ENCODE peak calls at places on chromosomes 2 and 18, in four cellular contexts. One of them, this sample, is unnamed.

GRCh38 chr2:86048383-86048701 is 57.3 kb downstream of the POLR1A start:
- DNase-seq in A549: no peak
- DNase-seq in foreskin fibroblast: no peak
- DNase-seq in effector memory CD4-positive, alpha-beta T cell: no peak
- DNase-seq in this sample: no peak

GRCh38 chr18:56284319-56284718 is 354.1 kb downstream of the TXNL1 start:
- DNase-seq in effector memory CD4-positive, alpha-beta T cell: no peak
- DNase-seq in foreskin fibroblast: peak; percentile 7
- DNase-seq in A549: no peak
- DNase-seq in this sample: no peak

GRCh38 chr2:8680931-8681760 is 710 bp upstream of the ID2 start:
- DNase-seq in effector memory CD4-positive, alpha-beta T cell: peak; percentile 54
- DNase-seq in foreskin fibroblast: peak; percentile 70
- DNase-seq in A549: peak; percentile 80
- DNase-seq in this sample: no peak

GRCh38 chr2:70954886-70955285 is 19.2 kb downstream of the ATP6V1B1 start:
- DNase-seq in effector memory CD4-positive, alpha-beta T cell: no peak
- DNase-seq in A549: no peak
- DNase-seq in foreskin fibroblast: no peak
- DNase-seq in this sample: no peak

GRCh38 chr2:30312916-30313315 is 81.6 kb downstream of the LBH start:
- DNase-seq in effector memory CD4-positive, alpha-beta T cell: no peak
- DNase-seq in foreskin fibroblast: no peak
- DNase-seq in A549: no peak
- DNase-seq in this sample: no peak

GRCh38 chr2:23760746-23761145 is 166.2 kb downstream of the ATAD2B start:
- DNase-seq in foreskin fibroblast: peak; percentile 16
- DNase-seq in A549: peak; percentile 63
- DNase-seq in effector memory CD4-positive, alpha-beta T cell: no peak
- DNase-seq in this sample: no peak

GRCh38 chr2:24438106-24438505 is 52.9 kb upstream of the NCOA1 start:
- DNase-seq in foreskin fibroblast: no peak
- DNase-seq in effector memory CD4-positive, alpha-beta T cell: no peak
- DNase-seq in A549: no peak
- DNase-seq in this sample: no peak

GRCh38 chr2:48170281-48170680 is 264.0 kb upstream of the FBXO11 start:
- DNase-seq in foreskin fibroblast: peak; percentile 36
- DNase-seq in A549: no peak
- DNase-seq in effector memory CD4-positive, alpha-beta T cell: no peak
- DNase-seq in this sample: no peak

GRCh38 chr18:76494181-76494540 is 881 bp downstream of the ZNF516 start:
- DNase-seq in foreskin fibroblast: peak; percentile 41
- DNase-seq in effector memory CD4-positive, alpha-beta T cell: no peak
- DNase-seq in A549: no peak
- DNase-seq in this sample: no peak

GRCh38 chr2:135150711-135151110 is 98.6 kb downstream of the RAB3GAP1 start:
- DNase-seq in A549: peak; percentile 12
- DNase-seq in foreskin fibroblast: no peak
- DNase-seq in effector memory CD4-positive, alpha-beta T cell: no peak
- DNase-seq in this sample: no peak

GRCh38 chr2:119683717-119684443 is 4.9 kb downstream of the TMEM177 start:
- DNase-seq in A549: no peak
- DNase-seq in foreskin fibroblast: no peak
- DNase-seq in effector memory CD4-positive, alpha-beta T cell: no peak
- DNase-seq in this sample: peak; percentile 53

GRCh38 chr18:55186588-55186987 is 227.3 kb upstream of the CCDC68 start:
- DNase-seq in effector memory CD4-positive, alpha-beta T cell: no peak
- DNase-seq in A549: no peak
- DNase-seq in foreskin fibroblast: no peak
- DNase-seq in this sample: no peak

GRCh38 chr2:111642576-111643327 is 241.2 kb downstream of the ANAPC1 start:
- DNase-seq in A549: no peak
- DNase-seq in effector memory CD4-positive, alpha-beta T cell: no peak
- DNase-seq in foreskin fibroblast: no peak
- DNase-seq in this sample: no peak

GRCh38 chr2:199556886-199557285 is 99.1 kb upstream of the SATB2 start:
- DNase-seq in foreskin fibroblast: no peak
- DNase-seq in effector memory CD4-positive, alpha-beta T cell: no peak
- DNase-seq in A549: no peak
- DNase-seq in this sample: no peak

GRCh38 chr2:174967086-174967485 is 38.1 kb downstream of the CHN1 start:
- DNase-seq in A549: no peak
- DNase-seq in foreskin fibroblast: no peak
- DNase-seq in effector memory CD4-positive, alpha-beta T cell: no peak
- DNase-seq in this sample: no peak

GRCh38 chr2:113240915-113241911 is 37.5 kb downstream of the PAX8 start:
- DNase-seq in effector memory CD4-positive, alpha-beta T cell: no peak
- DNase-seq in foreskin fibroblast: peak; percentile 100
- DNase-seq in A549: peak; percentile 99
- DNase-seq in this sample: no peak

GRCh38 chr2:235765181-235765820 is 271.5 kb downstream of the AGAP1 start:
- DNase-seq in A549: peak; percentile 60
- DNase-seq in foreskin fibroblast: peak; percentile 74
- DNase-seq in effector memory CD4-positive, alpha-beta T cell: no peak
- DNase-seq in this sample: peak; percentile 79

GRCh38 chr18:69267895-69268294 is 132.8 kb upstream of the DOK6 start:
- DNase-seq in A549: no peak
- DNase-seq in foreskin fibroblast: no peak
- DNase-seq in effector memory CD4-positive, alpha-beta T cell: no peak
- DNase-seq in this sample: no peak

GRCh38 chr2:205683991-205684390 is 1.7 kb downstream of the NRP2 start:
- DNase-seq in A549: no peak
- DNase-seq in effector memory CD4-positive, alpha-beta T cell: no peak
- DNase-seq in foreskin fibroblast: no peak
- DNase-seq in this sample: no peak

GRCh38 chr2:205685314-205686230 is 3.3 kb downstream of the NRP2 start:
- DNase-seq in foreskin fibroblast: no peak
- DNase-seq in effector memory CD4-positive, alpha-beta T cell: no peak
- DNase-seq in A549: peak; percentile 60
- DNase-seq in this sample: no peak

GRCh38 chr2:205683179-205683978 is 1.1 kb downstream of the NRP2 start:
- DNase-seq in effector memory CD4-positive, alpha-beta T cell: no peak
- DNase-seq in A549: no peak
- DNase-seq in foreskin fibroblast: no peak
- DNase-seq in this sample: no peak

GRCh38 chr2:205686231-205687017 is 4.1 kb downstream of the NRP2 start:
- DNase-seq in A549: no peak
- DNase-seq in effector memory CD4-positive, alpha-beta T cell: no peak
- DNase-seq in foreskin fibroblast: no peak
- DNase-seq in this sample: no peak

DNA sequence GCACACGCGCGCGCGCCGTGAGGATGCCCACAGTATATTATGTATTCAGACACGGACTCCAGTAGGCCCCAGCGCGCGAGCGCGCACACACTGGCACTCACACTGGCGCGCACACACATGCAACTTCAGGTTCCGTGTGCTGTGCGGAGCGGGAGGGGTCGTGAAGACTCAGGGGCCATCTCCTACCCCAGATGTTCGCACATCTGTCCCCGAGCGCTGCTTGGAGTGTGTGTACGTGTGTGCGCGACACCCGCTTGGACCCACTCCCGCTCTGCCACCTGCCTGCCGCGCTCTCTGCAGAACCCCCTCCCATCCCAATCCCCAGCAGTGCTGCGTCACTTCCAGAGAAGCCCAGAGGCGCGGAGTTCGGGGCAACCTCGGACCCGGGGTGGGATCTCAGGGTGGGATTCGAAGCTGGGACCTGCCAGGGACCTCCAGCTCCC is 2.6 kb downstream of the NRP2 start:
- DNase-seq in effector memory CD4-positive, alpha-beta T cell: no peak
- DNase-seq in foreskin fibroblast: no peak
- DNase-seq in A549: peak; percentile 45
- DNase-seq in this sample: no peak
- H3K4me3 ChIP-seq in effector memory CD4-positive, alpha-beta T cell: no peak overlapping the region
- H3K4me3 ChIP-seq in foreskin fibroblast: peak overlapping the region; percentile 62
- H3K4me3 ChIP-seq in A549: peak overlapping the region; percentile 80
- H3K4me3 ChIP-seq in this sample: peak overlapping the region; percentile 61

GRCh38 chr2:230899786-230900185 is 25.3 kb downstream of the GPR55 start:
- DNase-seq in effector memory CD4-positive, alpha-beta T cell: no peak
- DNase-seq in foreskin fibroblast: no peak
- DNase-seq in A549: no peak
- DNase-seq in this sample: no peak
- H3K4me3 ChIP-seq in effector memory CD4-positive, alpha-beta T cell: no peak overlapping the region
- H3K4me3 ChIP-seq in foreskin fibroblast: no peak overlapping the region
- H3K4me3 ChIP-seq in A549: no peak overlapping the region
- H3K4me3 ChIP-seq in this sample: no peak overlapping the region

GRCh38 chr2:154697422-154698237 is 865 bp upstream of the KCNJ3 start:
- DNase-seq in A549: no peak
- DNase-seq in foreskin fibroblast: no peak
- DNase-seq in effector memory CD4-positive, alpha-beta T cell: no peak
- DNase-seq in this sample: peak; percentile 82

GRCh38 chr2:154699560-154699901 is 1.0 kb downstream of the KCNJ3 start:
- DNase-seq in effector memory CD4-positive, alpha-beta T cell: no peak
- DNase-seq in A549: no peak
- DNase-seq in foreskin fibroblast: no peak
- DNase-seq in this sample: no peak

GRCh38 chr2:154696771-154697170 is 1.7 kb upstream of the KCNJ3 start:
- DNase-seq in effector memory CD4-positive, alpha-beta T cell: no peak
- DNase-seq in A549: no peak
- DNase-seq in foreskin fibroblast: no peak
- DNase-seq in this sample: no peak

GRCh38 chr2:154698789-154699559 is 479 bp downstream of the KCNJ3 start:
- DNase-seq in foreskin fibroblast: no peak
- DNase-seq in effector memory CD4-positive, alpha-beta T cell: no peak
- DNase-seq in A549: no peak
- DNase-seq in this sample: peak; percentile 26

DNA sequence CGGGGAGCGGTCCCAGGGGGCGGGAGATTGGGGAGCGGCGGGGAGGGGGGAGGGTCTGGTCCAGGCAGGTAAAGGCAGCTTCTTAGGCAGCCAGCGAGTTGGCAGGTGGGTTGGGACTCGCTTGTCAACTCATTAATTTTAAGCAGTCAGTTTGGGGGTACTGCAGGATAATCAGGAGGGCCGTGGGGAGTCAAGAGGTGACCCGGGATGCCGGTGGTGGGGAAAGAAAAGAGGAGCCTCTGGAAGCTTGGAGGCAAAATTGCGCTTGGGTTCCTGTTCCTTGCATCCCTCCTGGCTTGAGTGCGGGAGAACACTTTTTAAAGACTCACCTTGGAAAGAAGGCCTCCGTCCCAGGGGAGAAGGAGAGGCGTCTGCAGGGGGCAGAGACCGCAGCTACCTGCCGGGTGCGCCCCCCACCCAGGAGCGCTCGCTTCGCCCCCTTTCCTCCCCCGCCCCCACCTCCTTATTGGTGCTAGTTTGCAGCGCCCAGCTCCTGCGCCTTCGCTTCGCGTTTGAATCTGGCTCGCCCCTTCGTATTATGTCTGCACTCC is at the start of gene KCNJ3:
- DNase-seq in A549: no peak
- DNase-seq in foreskin fibroblast: no peak
- DNase-seq in effector memory CD4-positive, alpha-beta T cell: no peak
- DNase-seq in this sample: no peak
- H3K4me3 ChIP-seq in A549: peak within 1 kb of the TSS; percentile 51
- H3K4me3 ChIP-seq in foreskin fibroblast: no peak within 1 kb of the TSS
- H3K4me3 ChIP-seq in effector memory CD4-positive, alpha-beta T cell: no peak within 1 kb of the TSS
- H3K4me3 ChIP-seq in this sample: peak within 1 kb of the TSS; percentile 59

GRCh38 chr2:73285162-73285739 is 973 bp upstream of the FBXO41 start:
- DNase-seq in effector memory CD4-positive, alpha-beta T cell: no peak
- DNase-seq in foreskin fibroblast: no peak
- DNase-seq in A549: no peak
- DNase-seq in this sample: peak; percentile 52

GRCh38 chr2:73283545-73284295 is 558 bp downstream of the FBXO41 start:
- DNase-seq in foreskin fibroblast: no peak
- DNase-seq in effector memory CD4-positive, alpha-beta T cell: no peak
- DNase-seq in A549: no peak
- DNase-seq in this sample: no peak

GRCh38 chr2:73284296-73285161 is at the start of gene FBXO41:
- DNase-seq in effector memory CD4-positive, alpha-beta T cell: peak; percentile 48
- DNase-seq in A549: peak; percentile 48
- DNase-seq in foreskin fibroblast: no peak
- DNase-seq in this sample: no peak

GRCh38 chr2:73281244-73281643 is 3.0 kb downstream of the FBXO41 start:
- DNase-seq in foreskin fibroblast: no peak
- DNase-seq in effector memory CD4-positive, alpha-beta T cell: no peak
- DNase-seq in A549: no peak
- DNase-seq in this sample: no peak

DNA sequence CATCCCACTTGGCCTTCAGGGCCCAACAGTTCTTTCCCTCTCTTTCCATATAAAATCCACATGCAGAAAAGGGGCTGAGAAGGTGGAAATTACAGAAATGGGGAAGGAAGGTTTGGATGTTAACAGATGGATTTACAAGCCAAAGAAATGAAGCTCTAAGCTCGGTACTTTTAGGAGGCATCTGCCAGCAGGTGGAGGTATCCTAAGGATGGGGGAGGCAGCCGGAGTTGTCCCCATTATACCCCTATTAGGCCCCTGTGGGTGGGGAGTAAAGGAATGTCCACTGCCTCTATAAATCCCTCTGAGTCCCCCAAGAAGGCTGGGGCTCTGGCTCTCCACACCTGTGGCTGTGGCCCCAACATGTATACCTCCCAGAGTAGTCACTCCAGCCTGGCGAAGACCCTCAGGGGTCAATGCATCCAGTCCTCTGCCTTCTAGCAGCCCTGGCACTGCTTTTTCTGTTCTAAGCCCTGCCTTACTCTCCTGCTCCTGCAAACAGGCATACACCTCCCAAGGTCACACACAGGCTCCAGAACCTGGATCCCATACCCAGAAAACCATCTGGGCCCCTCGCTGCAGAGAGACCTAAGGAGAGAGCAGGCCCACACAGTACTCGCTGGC is 1.2 kb downstream of the FBXO41 start:
- DNase-seq in foreskin fibroblast: no peak
- DNase-seq in effector memory CD4-positive, alpha-beta T cell: no peak
- DNase-seq in A549: no peak
- DNase-seq in this sample: no peak
- H3K4me3 ChIP-seq in foreskin fibroblast: no peak overlapping the region
- H3K4me3 ChIP-seq in effector memory CD4-positive, alpha-beta T cell: peak overlapping the region; percentile 66
- H3K4me3 ChIP-seq in A549: peak overlapping the region; percentile 77
- H3K4me3 ChIP-seq in this sample: peak overlapping the region; percentile 70

DNA sequence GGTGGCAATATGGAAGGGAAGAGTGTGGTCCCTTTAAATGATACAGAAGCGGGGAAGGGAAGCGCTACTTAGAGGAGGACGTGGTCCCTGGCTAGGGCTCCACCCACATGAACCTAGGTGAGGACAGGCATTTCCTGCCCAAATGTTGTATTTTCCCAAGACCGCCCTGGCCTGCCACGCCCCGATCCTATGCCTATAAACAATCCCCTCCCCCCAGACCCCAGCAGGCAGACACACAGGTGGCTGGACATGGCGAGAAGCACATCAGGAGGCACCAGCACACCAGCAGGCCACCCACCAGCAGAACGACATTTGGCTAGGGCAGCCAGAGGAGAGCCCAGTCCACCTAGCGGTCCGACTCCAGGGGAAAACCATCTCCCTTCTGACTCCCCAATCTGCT is 47.2 kb downstream of the METTL8 start:
- DNase-seq in effector memory CD4-positive, alpha-beta T cell: no peak
- DNase-seq in foreskin fibroblast: no peak
- DNase-seq in A549: no peak
- DNase-seq in this sample: no peak
- H3K4me3 ChIP-seq in effector memory CD4-positive, alpha-beta T cell: no peak overlapping the region
- H3K4me3 ChIP-seq in foreskin fibroblast: no peak overlapping the region
- H3K4me3 ChIP-seq in A549: no peak overlapping the region
- H3K4me3 ChIP-seq in this sample: no peak overlapping the region